ENCODE peak calls at places on chromosomes 5 and 9, in four cellular contexts. S, Q, I and K are unnamed samples.

GRCh38 chr5:8934455-8934854 is 611.4 kb downstream of the SEMA5A start:
- DNase-seq in S (no peak), Q (no peak), I (no peak), K (no peak)

GRCh38 chr5:759111-759741 is 25.3 kb downstream of the ZDHHC11B start:
- DNase-seq in S (peak), Q (no peak), I (no peak), K (no peak)

GRCh38 chr5:170070556-170071412 is 34.9 kb upstream of the FOXI1 start:
- DNase-seq in S (peak), Q (peak), I (peak), K (peak)

GRCh38 chr9:136093995-136094881 is 851 bp downstream of the NACC2 start:
- DNase-seq in S (peak), Q (peak), I (peak), K (peak)

GRCh38 chr5:95446560-95447221 is 55.5 kb downstream of the FAM81B start:
- DNase-seq in S (peak), Q (no peak), I (no peak), K (no peak)

GRCh38 chr9:3689555-3689954 is 163.8 kb upstream of the RFX3 start:
- DNase-seq in S (no peak), Q (no peak), I (no peak), K (no peak)

GRCh38 chr9:117485176-117485575 is 70.3 kb upstream of the ASTN2 start:
- DNase-seq in S (peak), Q (no peak), I (peak), K (peak)

GRCh38 chr5:140632366-140633080 is 452 bp downstream of the CD14 start:
- DNase-seq in S (peak), Q (peak), I (peak), K (peak)

GRCh38 chr5:74641778-74642542 is 1.4 kb upstream of the ENC1 start:
- DNase-seq in S (peak), Q (peak), I (peak), K (peak)

GRCh38 chr5:146018461-146019375 is 82.3 kb downstream of the SH3RF2 start:
- DNase-seq in S (no peak), Q (no peak), I (peak), K (no peak)

GRCh38 chr9:121359358-121360294 is 10.4 kb downstream of the STOM start:
- DNase-seq in S (peak), Q (no peak), I (peak), K (peak)

GRCh38 chr5:157487358-157487757 is 27.3 kb downstream of the NIPAL4 start:
- DNase-seq in S (no peak), Q (no peak), I (no peak), K (no peak)

GRCh38 chr5:31365776-31366175 is 166.1 kb downstream of the DROSHA start:
- DNase-seq in S (no peak), Q (no peak), I (no peak), K (no peak)

GRCh38 chr9:4106744-4107143 is 193.1 kb downstream of the GLIS3 start:
- DNase-seq in S (peak), Q (no peak), I (peak), K (peak)

GRCh38 chr5:107464403-107464802 is 206.3 kb downstream of the EFNA5 start:
- DNase-seq in S (no peak), Q (peak), I (no peak), K (no peak)

GRCh38 chr5:26569241-26569928 is 469.0 kb downstream of the CDH9 start:
- DNase-seq in S (no peak), Q (no peak), I (no peak), K (no peak)

GRCh38 chr5:116424951-116425350 is 149.7 kb downstream of the SEMA6A start:
- DNase-seq in S (no peak), Q (no peak), I (no peak), K (no peak)

GRCh38 chr5:16952968-16953671 is 17.0 kb upstream of the MYO10 start:
- DNase-seq in S (no peak), Q (no peak), I (no peak), K (no peak)

GRCh38 chr5:43553381-43553780 is 3.5 kb downstream of the PAIP1 start:
- DNase-seq in S (no peak), Q (no peak), I (no peak), K (no peak)

GRCh38 chr5:73985145-73985544 is 359.1 kb downstream of the ARHGEF28 start:
- DNase-seq in S (peak), Q (peak), I (peak), K (peak)